ENCODE peak calls at places on chromosomes 3 and 15, in five cellular contexts. F, R, D, N and Y are unnamed samples.
A peak's percentile ranks its signal among the peaks of the same experiment; 100 is the strongest.

GRCh38 chr3:18080198-18080689 is 337.8 kb upstream of the TBC1D5 start:
- DNase-seq in F (no peak), R (no peak), D (no peak), N (no peak), Y (peak; percentile 20)

GRCh38 chr3:127846576-127846975 is 24.3 kb upstream of the MGLL start:
- DNase-seq in F (no peak), R (no peak), D (no peak), N (no peak), Y (no peak)

GRCh38 chr3:150806436-150806835 is 43.5 kb upstream of the SIAH2 start:
- DNase-seq in F (no peak), R (no peak), D (no peak), N (no peak), Y (no peak)

GRCh38 chr3:12869025-12869695 is 27.8 kb upstream of the RPL32 start:
- DNase-seq in F (no peak), R (no peak), D (no peak), N (no peak), Y (no peak)

GRCh38 chr3:257826-258225 is 61.3 kb downstream of the CHL1 start:
- DNase-seq in F (no peak), R (no peak), D (no peak), N (no peak), Y (no peak)

GRCh38 chr15:96428742-96429141 is 98.2 kb downstream of the NR2F2 start:
- DNase-seq in F (peak; percentile 87), R (peak; percentile 59), D (no peak), N (no peak), Y (peak; percentile 78)

GRCh38 chr15:64461577-64462162 is 1.3 kb downstream of the ZNF609 start:
- DNase-seq in F (no peak), R (no peak), D (no peak), N (peak; percentile 28), Y (no peak)

GRCh38 chr3:101204246-101204645 is 116.1 kb downstream of the IMPG2 start:
- DNase-seq in F (no peak), R (no peak), D (no peak), N (peak; percentile 32), Y (no peak)

GRCh38 chr15:76391847-76392246 is 55.3 kb downstream of the ISL2 start:
- DNase-seq in F (no peak), R (no peak), D (peak; percentile 51), N (no peak), Y (no peak)

GRCh38 chr3:14483286-14483685 is 56.9 kb downstream of the GRIP2 start:
- DNase-seq in F (no peak), R (peak; percentile 18), D (no peak), N (peak; percentile 22), Y (no peak)

GRCh38 chr3:180571831-180572578 is 30.0 kb upstream of the TTC14 start:
- DNase-seq in F (no peak), R (no peak), D (no peak), N (no peak), Y (no peak)
- H3K4me3 ChIP-seq in F (no peak overlapping the region), R (no peak overlapping the region), D (no peak overlapping the region), N (no peak overlapping the region), Y (no peak overlapping the region)

DNA sequence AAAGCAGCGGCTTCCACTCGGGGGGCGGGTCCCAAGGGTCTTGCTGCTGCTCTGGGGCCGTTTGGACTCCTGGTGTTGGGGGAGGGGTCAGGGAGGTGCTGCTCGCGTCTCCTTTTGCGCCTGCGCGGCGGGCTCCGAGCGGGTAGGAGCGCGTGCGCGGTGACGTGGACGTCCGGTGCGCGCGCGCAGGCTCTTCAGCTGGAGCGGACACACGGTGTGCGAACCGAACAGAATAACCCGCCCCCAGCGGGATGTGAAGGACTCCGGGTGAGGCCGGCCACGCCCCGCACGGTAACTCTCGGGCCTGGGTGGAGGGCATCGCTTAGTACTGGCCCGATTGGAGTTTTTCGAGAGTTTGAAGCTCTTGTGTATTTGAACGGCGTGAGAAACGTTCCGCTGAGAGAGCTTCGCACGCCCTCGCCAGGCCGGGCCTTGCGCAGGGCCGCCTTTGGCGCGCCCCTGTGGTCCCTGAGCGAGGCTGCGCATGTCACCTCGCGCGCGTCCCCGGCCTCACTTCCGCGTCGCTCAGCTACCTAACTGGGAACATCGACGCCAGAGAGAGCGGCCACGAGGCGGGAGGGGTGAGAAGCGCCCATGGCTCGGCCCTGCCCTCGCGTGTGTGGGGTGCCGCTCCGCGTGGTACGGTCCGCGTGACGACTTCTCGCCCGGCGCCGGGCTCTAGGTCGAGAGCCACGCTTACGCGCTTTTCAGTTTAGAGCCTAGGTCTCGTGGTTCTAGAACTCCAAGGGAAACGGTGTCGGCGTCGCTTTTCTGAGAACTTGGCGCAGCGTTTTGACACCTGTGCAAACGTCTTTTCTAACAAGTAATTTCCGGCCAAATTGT is at the start of gene MGA:
- DNase-seq in F (peak; percentile 62), R (peak; percentile 93), D (peak; percentile 76), N (peak; percentile 88), Y (peak; percentile 70)
- TF ChIP-seq CTCF in F (no peak), R (no peak), D (peak; percentile 20), N (peak; percentile 23), Y (peak; percentile 0)

DNA sequence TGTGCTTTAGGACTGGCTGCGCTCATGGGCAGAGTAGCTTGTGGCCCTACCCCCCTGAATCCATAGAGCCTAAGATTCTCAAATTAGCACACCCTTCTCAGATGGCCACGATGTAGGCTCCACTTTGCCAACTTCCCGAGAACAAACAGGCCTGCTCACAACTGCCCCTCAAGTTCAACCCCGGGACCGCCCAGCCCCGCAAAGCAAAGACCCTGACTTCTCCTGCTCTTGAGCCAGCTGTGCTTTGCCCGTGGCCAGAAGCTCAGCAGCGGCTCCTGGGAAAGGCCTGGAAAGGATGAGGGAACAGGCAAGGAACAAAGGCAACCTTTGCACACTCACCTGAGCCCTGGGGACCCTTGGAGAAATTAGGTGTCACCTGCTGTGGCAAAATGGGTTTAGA is 32.0 kb downstream of the CYP11A1 start:
- DNase-seq in F (no peak), R (no peak), D (no peak), N (peak; percentile 18), Y (no peak)
- H3K4me3 ChIP-seq in F (no peak overlapping the region), R (no peak overlapping the region), D (no peak overlapping the region), N (no peak overlapping the region), Y (no peak overlapping the region)

GRCh38 chr3:3216401-3216800 is 36.9 kb upstream of the CRBN start:
- DNase-seq in F (no peak), R (no peak), D (no peak), N (no peak), Y (no peak)
- TF ChIP-seq CTCF in F (no peak), R (no peak), D (no peak), N (no peak), Y (no peak)

GRCh38 chr3:194204036-194204792 is 68.3 kb downstream of the HES1 start:
- DNase-seq in F (no peak), R (no peak), D (no peak), N (no peak), Y (no peak)
- H3K4me3 ChIP-seq in F (no peak overlapping the region), R (peak overlapping the region; percentile 52), D (no peak overlapping the region), N (peak overlapping the region; percentile 6), Y (peak overlapping the region; percentile 33)

GRCh38 chr15:23052522-23052921 is 13.2 kb upstream of the TUBGCP5 start:
- DNase-seq in F (no peak), R (no peak), D (no peak), N (no peak), Y (no peak)
- TF ChIP-seq CTCF in F (no peak), R (no peak), D (no peak), N (no peak), Y (no peak)

GRCh38 chr15:101805605-101806345 is 2.5 kb downstream of the OR4F6 start:
- DNase-seq in F (no peak), R (no peak), D (no peak), N (no peak), Y (no peak)
- H3K4me3 ChIP-seq in F (no peak overlapping the region), R (no peak overlapping the region), D (no peak overlapping the region), N (no peak overlapping the region), Y (no peak overlapping the region)